ENCODE peak calls at places on chromosomes 11 and 22, in five cellular contexts. W is upper lobe of right lung; Z is HepG2; D is IMR-90; T is stimulated activated naive B cell treated with anti-CD40 and anti-IgM and Interleukin-4, amounts not matched to agents 10 μg/mL and 1 μg/mL and 100 μg/mL, for 72 hours. N is an unnamed sample.

GRCh38 chr22:22802346-22802970 is 85.2 kb upstream of the IGLL5 start:
- ATAC-seq in W (no peak), Z (no peak), D (no peak), T (peak), N (no peak)

GRCh38 chr22:23705358-23705757 is 14.5 kb downstream of the RGL4 start:
- ATAC-seq in W (no peak), Z (no peak), D (no peak), T (no peak), N (no peak)

GRCh38 chr11:18191376-18191775 is 18.7 kb downstream of the MRGPRX4 start:
- ATAC-seq in W (no peak), Z (no peak), D (no peak), T (peak), N (peak)

GRCh38 chr11:99327527-99327926 is 306.8 kb downstream of the CNTN5 start:
- ATAC-seq in W (no peak), Z (no peak), D (no peak), T (no peak), N (no peak)

GRCh38 chr11:35387341-35387982 is 31.9 kb downstream of the SLC1A2 start:
- ATAC-seq in W (peak), Z (no peak), D (peak), T (no peak), N (no peak)

GRCh38 chr11:8767466-8768142 is 85.0 kb downstream of the RPL27A start:
- ATAC-seq in W (no peak), Z (no peak), D (no peak), T (no peak), N (no peak)

GRCh38 chr11:24709928-24710565 is 213.2 kb downstream of the LUZP2 start:
- ATAC-seq in W (no peak), Z (no peak), D (no peak), T (no peak), N (no peak)

GRCh38 chr11:62444271-62444833 is 25.5 kb downstream of the SCGB1A1 start:
- ATAC-seq in W (peak), Z (no peak), D (peak), T (peak), N (peak)

GRCh38 chr22:23775779-23776375 is 3.2 kb downstream of the MMP11 start:
- ATAC-seq in W (no peak), Z (no peak), D (no peak), T (no peak), N (no peak)

GRCh38 chr11:63698976-63699733 is 17.9 kb downstream of the RTN3 start:
- ATAC-seq in W (peak), Z (no peak), D (no peak), T (no peak), N (no peak)

GRCh38 chr11:133981156-133981555 is 24.4 kb upstream of the IGSF9B start:
- ATAC-seq in W (no peak), Z (no peak), D (no peak), T (no peak), N (no peak)

GRCh38 chr11:77548552-77549439 is 41.0 kb upstream of the AQP11 start:
- ATAC-seq in W (peak), Z (no peak), D (peak), T (no peak), N (no peak)

GRCh38 chr11:68142028-68142412 is 20.8 kb upstream of the CHKA start:
- ATAC-seq in W (peak), Z (no peak), D (no peak), T (peak), N (peak)

GRCh38 chr22:38309614-38310517 is 7.4 kb downstream of the CSNK1E start:
- ATAC-seq in W (no peak), Z (peak), D (no peak), T (no peak), N (no peak)

GRCh38 chr11:82765466-82766034 is 31.9 kb upstream of the FAM181B start:
- ATAC-seq in W (no peak), Z (no peak), D (no peak), T (no peak), N (no peak)

N was measured in stimulated activated memory B cell treated with anti-CD40 and anti-IgM and Interleukin-4, amounts not matched to agents 10 μg/mL and 1 μg/mL and 100 μg/mL, for 72 hours.